ENCODE peak calls at places on chromosomes 11 and 22, in ten cellular contexts. F is lower lobe of right lung; Q is prostate gland; H is stomach; T is left ventricle myocardium inferior; A is foreskin fibroblast; O is choroid plexus epithelial cell; S is CD8-positive, alpha-beta T cell; N is fibroblast of pulmonary artery; V is GM12865. P is an unnamed sample.

GRCh38 chr22:27990451-27990840 is 71.4 kb upstream of the PITPNB start:
- DNase-seq in F (peak; percentile 27), Q (no peak), H (peak; percentile 16), T (no peak), A (no peak), O (no peak), S (no peak), N (no peak), V (no peak), P (no peak)

GRCh38 chr11:34599406-34599901 is 21.4 kb upstream of the EHF start:
- DNase-seq in F (no peak), Q (no peak), H (no peak), T (no peak), A (peak; percentile 95), O (peak; percentile 46), S (no peak), N (peak; percentile 60), V (peak; percentile 19), P (peak; percentile 90)

GRCh38 chr11:15563054-15563453 is 448.3 kb downstream of the INSC start:
- DNase-seq in F (no peak), Q (no peak), H (no peak), T (no peak), A (no peak), O (no peak), S (no peak), N (no peak), V (no peak), P (no peak)

GRCh38 chr22:23010430-23010829 is 59.9 kb upstream of the GNAZ start:
- DNase-seq in F (no peak), Q (no peak), H (no peak), T (no peak), A (no peak), O (no peak), S (no peak), N (no peak), V (no peak), P (no peak)

GRCh38 chr11:113305440-113306336 is 8.7 kb upstream of the TTC12 start:
- DNase-seq in F (peak; percentile 82), Q (peak; percentile 76), H (peak; percentile 83), T (peak; percentile 69), A (peak; percentile 90), O (peak; percentile 74), S (peak; percentile 52), N (peak; percentile 73), V (peak; percentile 73), P (peak; percentile 74)

GRCh38 chr11:47408598-47409439 is 429 bp downstream of the SLC39A13 start:
- DNase-seq in F (no peak), Q (no peak), H (peak; percentile 51), T (no peak), A (peak; percentile 95), O (peak; percentile 83), S (no peak), N (peak; percentile 84), V (no peak), P (peak; percentile 92)

GRCh38 chr22:48627203-48627602 is 1200.5 kb downstream of the BRD1 start:
- DNase-seq in F (no peak), Q (no peak), H (no peak), T (no peak), A (no peak), O (no peak), S (no peak), N (no peak), V (no peak), P (no peak)

GRCh38 chr11:79055866-79056632 is 384.8 kb downstream of the TENM4 start:
- DNase-seq in F (no peak), Q (no peak), H (no peak), T (no peak), A (peak; percentile 91), O (peak; percentile 52), S (no peak), N (peak; percentile 54), V (no peak), P (no peak)

GRCh38 chr11:132520199-132520598 is 1012.1 kb downstream of the OPCML start:
- DNase-seq in F (no peak), Q (no peak), H (no peak), T (no peak), A (peak; percentile 7), O (no peak), S (no peak), N (no peak), V (no peak), P (no peak)

GRCh38 chr11:82682003-82682751 is 51.5 kb downstream of the FAM181B start:
- DNase-seq in F (no peak), Q (peak; percentile 80), H (no peak), T (no peak), A (peak; percentile 75), O (peak; percentile 88), S (no peak), N (peak; percentile 82), V (peak; percentile 64), P (peak; percentile 85)

GRCh38 chr11:43515090-43515489 is 156.4 kb downstream of the TTC17 start:
- DNase-seq in F (no peak), Q (no peak), H (no peak), T (no peak), A (no peak), O (no peak), S (no peak), N (no peak), V (peak; percentile 16), P (no peak)

GRCh38 chr22:39097098-39098020 is at the start of gene APOBEC3H:
- DNase-seq in F (peak; percentile 72), Q (peak; percentile 21), H (no peak), T (no peak), A (peak; percentile 45), O (peak; percentile 10), S (no peak), N (no peak), V (peak; percentile 94), P (peak; percentile 75)

GRCh38 chr11:111373590-111373989 is 5.5 kb downstream of the POU2AF1 start:
- DNase-seq in F (no peak), Q (no peak), H (no peak), T (no peak), A (no peak), O (no peak), S (no peak), N (no peak), V (peak; percentile 63), P (no peak)

GRCh38 chr11:118434553-118435232 is 1.6 kb upstream of the KMT2A start:
- DNase-seq in F (peak; percentile 52), Q (peak; percentile 14), H (no peak), T (peak; percentile 19), A (peak; percentile 62), O (peak; percentile 49), S (peak; percentile 34), N (peak; percentile 48), V (peak; percentile 28), P (peak; percentile 35)

GRCh38 chr22:37544955-37545702 is 15.2 kb upstream of the CDC42EP1 start:
- DNase-seq in F (peak; percentile 82), Q (no peak), H (peak; percentile 90), T (peak; percentile 68), A (peak; percentile 86), O (peak; percentile 74), S (peak; percentile 30), N (peak; percentile 79), V (peak; percentile 46), P (peak; percentile 90)

GRCh38 chr22:19750666-19751490 is 9.7 kb upstream of the TBX1 start:
- DNase-seq in F (no peak), Q (no peak), H (no peak), T (no peak), A (no peak), O (peak; percentile 71), S (no peak), N (no peak), V (no peak), P (peak; percentile 72)

GRCh38 chr22:29166180-29166579 is 39.5 kb upstream of the EMID1 start:
- DNase-seq in F (no peak), Q (no peak), H (no peak), T (no peak), A (no peak), O (no peak), S (no peak), N (no peak), V (peak; percentile 46), P (no peak)

GRCh38 chr11:65242389-65242788 is 19.4 kb upstream of the POLA2 start:
- DNase-seq in F (no peak), Q (no peak), H (no peak), T (no peak), A (no peak), O (no peak), S (no peak), N (no peak), V (no peak), P (no peak)

GRCh38 chr11:94834931-94835330 is 66.8 kb downstream of the AMOTL1 start:
- DNase-seq in F (no peak), Q (no peak), H (no peak), T (no peak), A (peak; percentile 35), O (peak; percentile 35), S (no peak), N (peak; percentile 44), V (no peak), P (no peak)

GRCh38 chr22:41518048-41518347 is 26.3 kb downstream of the POLR3H start:
- DNase-seq in F (no peak), Q (no peak), H (no peak), T (no peak), A (no peak), O (no peak), S (no peak), N (no peak), V (no peak), P (no peak)
- TF ChIP-seq CTCF in F (no peak), Q (no peak), H (no peak), T (no peak), A (no peak), O (no peak), S (peak; percentile 14), N (no peak), V (no peak), P (no peak)

GRCh38 chr22:44347549-44347948 is 34.8 kb upstream of the SHISAL1 start:
- DNase-seq in F (no peak), Q (no peak), H (no peak), T (no peak), A (no peak), O (no peak), S (no peak), N (no peak), V (no peak), P (no peak)
- H3K4me3 ChIP-seq in F (no peak overlapping the region), Q (no peak overlapping the region), H (no peak overlapping the region), T (no peak overlapping the region), A (no peak overlapping the region), O (no peak overlapping the region), S (no peak overlapping the region), N (no peak overlapping the region), V (no peak overlapping the region), P (no peak overlapping the region)

DNA sequence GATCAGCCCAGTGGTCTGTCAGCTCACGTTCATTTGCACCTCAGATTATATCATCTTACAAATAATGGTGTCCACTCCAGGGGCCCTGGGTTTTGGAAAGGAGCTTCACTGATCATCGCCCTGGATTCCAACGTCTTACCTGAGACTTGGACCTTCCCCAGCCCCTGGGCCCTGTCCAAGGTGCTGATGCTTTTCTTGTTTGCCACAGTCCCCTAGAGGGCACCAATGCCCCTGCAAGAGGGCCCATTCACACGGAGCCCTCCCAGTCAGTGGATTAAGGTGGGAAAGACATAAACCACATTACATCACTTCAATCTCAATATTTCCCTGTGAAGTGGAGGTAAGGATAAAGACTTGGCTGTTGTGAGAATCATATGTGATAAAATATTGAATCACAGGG is 167.2 kb downstream of the BUD13 start:
- DNase-seq in F (no peak), Q (no peak), H (peak; percentile 30), T (no peak), A (no peak), O (peak; percentile 11), S (no peak), N (peak; percentile 36), V (peak; percentile 56), P (peak; percentile 21)
- TF ChIP-seq CTCF in F (peak; percentile 10), Q (no peak), H (no peak), T (peak; percentile 51), A (peak; percentile 20), O (peak; percentile 33), S (no peak), N (peak; percentile 44), V (peak; percentile 35), P (peak; percentile 24)

GRCh38 chr22:46690146-46690545 is 47.9 kb downstream of the CERK start:
- DNase-seq in F (no peak), Q (no peak), H (no peak), T (peak; percentile 2), A (no peak), O (no peak), S (no peak), N (no peak), V (no peak), P (no peak)
- H3K4me3 ChIP-seq in F (no peak overlapping the region), Q (no peak overlapping the region), H (no peak overlapping the region), T (no peak overlapping the region), A (no peak overlapping the region), O (no peak overlapping the region), S (no peak overlapping the region), N (no peak overlapping the region), V (no peak overlapping the region), P (no peak overlapping the region)

P was measured in epithelial cell of esophagus.